ENCODE peak calls at places on chromosome 1, in seven cellular contexts. A is CD8-positive, alpha-beta T cell; M is hepatic stellate cell; U is stimulated activated CD4-positive, alpha-beta T cell treated with anti-CD3 and anti-CD28 coated beads, Interleukin-2, amount 100 ng/mL, for 48 hours; X is T-helper 2 cell treated with Interferon-gamma antibody and Interleukin-4, amounts not matched to agents 5 μg/mL and 100 μg/mL, for 36 hours; I is tibial nerve; C is iPS DF 19.7. J is an unnamed sample.

GRCh38 chr1:212121772-212122171 is 86.2 kb downstream of the DTL start:
- DNase-seq in A (no peak), M (no peak), U (no peak), X (peak; percentile 37), I (no peak), C (no peak), J (no peak)

GRCh38 chr1:37734629-37735591 is 30.0 kb downstream of the EPHA10 start:
- DNase-seq in A (no peak), M (no peak), U (peak; percentile 12), X (no peak), I (no peak), C (no peak), J (no peak)

GRCh38 chr1:232553809-232554208 is 76.1 kb downstream of the SIPA1L2 start:
- DNase-seq in A (no peak), M (peak; percentile 38), U (no peak), X (no peak), I (no peak), C (no peak), J (peak; percentile 72)

GRCh38 chr1:48725331-48725730 is 51.4 kb downstream of the BEND5 start:
- DNase-seq in A (no peak), M (no peak), U (no peak), X (no peak), I (no peak), C (no peak), J (peak; percentile 29)

GRCh38 chr1:90879281-90879680 is 142.6 kb downstream of the ZNF644 start:
- DNase-seq in A (no peak), M (no peak), U (no peak), X (no peak), I (no peak), C (no peak), J (peak; percentile 7)

GRCh38 chr1:108570128-108570527 is 10.2 kb downstream of the EEIG2 start:
- DNase-seq in A (no peak), M (peak; percentile 10), U (no peak), X (peak; percentile 38), I (no peak), C (no peak), J (no peak)

GRCh38 chr1:109850827-109851226 is 59.8 kb upstream of the CSF1 start:
- DNase-seq in A (no peak), M (no peak), U (no peak), X (no peak), I (no peak), C (no peak), J (no peak)

GRCh38 chr1:248752119-248752931 is 3.2 kb downstream of the LYPD8 start:
- DNase-seq in A (no peak), M (no peak), U (peak; percentile 2), X (no peak), I (no peak), C (no peak), J (no peak)